ENCODE peak calls at places on chromosomes 7 and 10, in ten cellular contexts. One of them, this sample, is unnamed.

GRCh38 chr10:26437637-26438461 is at the start of gene APBB1IP:
- DNase-seq in ascending aorta: peak; percentile 58
- DNase-seq in CD8-positive, alpha-beta memory T cell: peak; percentile 53
- DNase-seq in heart right ventricle: peak; percentile 78
- DNase-seq in GM23338: peak; percentile 71
- DNase-seq in CD4-positive, CD25-positive, alpha-beta regulatory T cell: peak; percentile 46
- DNase-seq in CD8-positive, alpha-beta T cell: peak; percentile 49
- DNase-seq in PC-9: no peak
- DNase-seq in fibroblast of lung: peak; percentile 22
- DNase-seq in A549: no peak
- DNase-seq in this sample: peak; percentile 96

GRCh38 chr10:60942604-60943269 is 1.2 kb downstream of the RHOBTB1 start:
- DNase-seq in ascending aorta: no peak
- DNase-seq in CD8-positive, alpha-beta memory T cell: no peak
- DNase-seq in heart right ventricle: peak; percentile 44
- DNase-seq in GM23338: peak; percentile 25
- DNase-seq in CD4-positive, CD25-positive, alpha-beta regulatory T cell: peak; percentile 1
- DNase-seq in CD8-positive, alpha-beta T cell: no peak
- DNase-seq in PC-9: no peak
- DNase-seq in fibroblast of lung: peak; percentile 49
- DNase-seq in A549: peak; percentile 54
- DNase-seq in this sample: peak; percentile 70

GRCh38 chr10:130723704-130724103 is 587.5 kb downstream of the GLRX3 start:
- DNase-seq in ascending aorta: no peak
- DNase-seq in CD8-positive, alpha-beta memory T cell: no peak
- DNase-seq in heart right ventricle: no peak
- DNase-seq in GM23338: no peak
- DNase-seq in CD4-positive, CD25-positive, alpha-beta regulatory T cell: no peak
- DNase-seq in CD8-positive, alpha-beta T cell: no peak
- DNase-seq in PC-9: no peak
- DNase-seq in fibroblast of lung: no peak
- DNase-seq in A549: no peak
- DNase-seq in this sample: no peak

GRCh38 chr7:122485841-122486240 is 181.3 kb upstream of the FEZF1 start:
- DNase-seq in ascending aorta: no peak
- DNase-seq in CD8-positive, alpha-beta memory T cell: no peak
- DNase-seq in heart right ventricle: no peak
- DNase-seq in GM23338: no peak
- DNase-seq in CD4-positive, CD25-positive, alpha-beta regulatory T cell: no peak
- DNase-seq in CD8-positive, alpha-beta T cell: no peak
- DNase-seq in PC-9: no peak
- DNase-seq in fibroblast of lung: peak; percentile 73
- DNase-seq in A549: no peak
- DNase-seq in this sample: no peak

GRCh38 chr10:115706482-115707076 is 566.4 kb downstream of the GFRA1 start:
- DNase-seq in ascending aorta: no peak
- DNase-seq in CD8-positive, alpha-beta memory T cell: no peak
- DNase-seq in heart right ventricle: no peak
- DNase-seq in GM23338: peak; percentile 61
- DNase-seq in CD4-positive, CD25-positive, alpha-beta regulatory T cell: no peak
- DNase-seq in CD8-positive, alpha-beta T cell: no peak
- DNase-seq in PC-9: no peak
- DNase-seq in fibroblast of lung: peak; percentile 20
- DNase-seq in A549: peak; percentile 40
- DNase-seq in this sample: no peak

GRCh38 chr10:113126506-113127192 is 176.6 kb downstream of the TCF7L2 start:
- DNase-seq in ascending aorta: no peak
- DNase-seq in CD8-positive, alpha-beta memory T cell: peak; percentile 43
- DNase-seq in heart right ventricle: peak; percentile 75
- DNase-seq in GM23338: peak; percentile 83
- DNase-seq in CD4-positive, CD25-positive, alpha-beta regulatory T cell: peak; percentile 30
- DNase-seq in CD8-positive, alpha-beta T cell: peak; percentile 45
- DNase-seq in PC-9: no peak
- DNase-seq in fibroblast of lung: peak; percentile 75
- DNase-seq in A549: peak; percentile 82
- DNase-seq in this sample: peak; percentile 71

GRCh38 chr10:72274213-72274729 is 547 bp downstream of the DDIT4 start:
- DNase-seq in ascending aorta: no peak
- DNase-seq in CD8-positive, alpha-beta memory T cell: peak; percentile 38
- DNase-seq in heart right ventricle: peak; percentile 51
- DNase-seq in GM23338: peak; percentile 12
- DNase-seq in CD4-positive, CD25-positive, alpha-beta regulatory T cell: no peak
- DNase-seq in CD8-positive, alpha-beta T cell: no peak
- DNase-seq in PC-9: no peak
- DNase-seq in fibroblast of lung: no peak
- DNase-seq in A549: no peak
- DNase-seq in this sample: peak; percentile 88

GRCh38 chr7:70711441-70711840 is 420.5 kb upstream of the GALNT17 start:
- DNase-seq in ascending aorta: no peak
- DNase-seq in CD8-positive, alpha-beta memory T cell: no peak
- DNase-seq in heart right ventricle: no peak
- DNase-seq in GM23338: no peak
- DNase-seq in CD4-positive, CD25-positive, alpha-beta regulatory T cell: no peak
- DNase-seq in CD8-positive, alpha-beta T cell: no peak
- DNase-seq in PC-9: no peak
- DNase-seq in fibroblast of lung: no peak
- DNase-seq in A549: no peak
- DNase-seq in this sample: no peak

GRCh38 chr10:102121739-102122372 is 1.7 kb upstream of the LDB1 start:
- DNase-seq in ascending aorta: no peak
- DNase-seq in CD8-positive, alpha-beta memory T cell: no peak
- DNase-seq in heart right ventricle: no peak
- DNase-seq in GM23338: peak; percentile 79
- DNase-seq in CD4-positive, CD25-positive, alpha-beta regulatory T cell: no peak
- DNase-seq in CD8-positive, alpha-beta T cell: no peak
- DNase-seq in PC-9: no peak
- DNase-seq in fibroblast of lung: peak; percentile 45
- DNase-seq in A549: no peak
- DNase-seq in this sample: no peak

GRCh38 chr7:136086712-136087111 is 109.6 kb upstream of the MTPN start:
- DNase-seq in ascending aorta: peak; percentile 14
- DNase-seq in CD8-positive, alpha-beta memory T cell: peak; percentile 32
- DNase-seq in heart right ventricle: no peak
- DNase-seq in GM23338: peak; percentile 83
- DNase-seq in CD4-positive, CD25-positive, alpha-beta regulatory T cell: peak; percentile 43
- DNase-seq in CD8-positive, alpha-beta T cell: no peak
- DNase-seq in PC-9: peak; percentile 42
- DNase-seq in fibroblast of lung: peak; percentile 94
- DNase-seq in A549: peak; percentile 76
- DNase-seq in this sample: peak; percentile 78

GRCh38 chr10:79104264-79104954 is 35.6 kb downstream of the ZMIZ1 start:
- DNase-seq in ascending aorta: no peak
- DNase-seq in CD8-positive, alpha-beta memory T cell: no peak
- DNase-seq in heart right ventricle: peak; percentile 65
- DNase-seq in GM23338: no peak
- DNase-seq in CD4-positive, CD25-positive, alpha-beta regulatory T cell: no peak
- DNase-seq in CD8-positive, alpha-beta T cell: no peak
- DNase-seq in PC-9: no peak
- DNase-seq in fibroblast of lung: peak; percentile 79
- DNase-seq in A549: no peak
- DNase-seq in this sample: no peak
- H3K4me1 ChIP-seq in ascending aorta: peaks cover 26% of the 10 kb centered on the region
- H3K4me1 ChIP-seq in CD8-positive, alpha-beta memory T cell: peaks cover 20% of the 10 kb centered on the region
- H3K4me1 ChIP-seq in heart right ventricle: peaks cover 99% of the 10 kb centered on the region
- H3K4me1 ChIP-seq in GM23338: peaks cover 18% of the 10 kb centered on the region
- H3K4me1 ChIP-seq in CD4-positive, CD25-positive, alpha-beta regulatory T cell: peaks cover 11% of the 10 kb centered on the region
- H3K4me1 ChIP-seq in CD8-positive, alpha-beta T cell: peaks cover 25% of the 10 kb centered on the region
- H3K4me1 ChIP-seq in PC-9: no peaks in the 10 kb centered on the region
- H3K4me1 ChIP-seq in fibroblast of lung: peaks cover 32% of the 10 kb centered on the region
- H3K4me1 ChIP-seq in A549: peaks cover 100% of the 10 kb centered on the region
- H3K4me1 ChIP-seq in this sample: peaks cover 90% of the 10 kb centered on the region

GRCh38 chr7:106075937-106076336 is 36.2 kb downstream of the SYPL1 start:
- DNase-seq in ascending aorta: no peak
- DNase-seq in CD8-positive, alpha-beta memory T cell: no peak
- DNase-seq in heart right ventricle: no peak
- DNase-seq in GM23338: no peak
- DNase-seq in CD4-positive, CD25-positive, alpha-beta regulatory T cell: no peak
- DNase-seq in CD8-positive, alpha-beta T cell: no peak
- DNase-seq in PC-9: no peak
- DNase-seq in fibroblast of lung: no peak
- DNase-seq in A549: no peak
- DNase-seq in this sample: no peak
- H3K4me1 ChIP-seq in ascending aorta: no peaks in the 10 kb centered on the region
- H3K4me1 ChIP-seq in CD8-positive, alpha-beta memory T cell: peaks cover 30% of the 10 kb centered on the region
- H3K4me1 ChIP-seq in heart right ventricle: peaks cover 63% of the 10 kb centered on the region
- H3K4me1 ChIP-seq in GM23338: peaks cover 13% of the 10 kb centered on the region
- H3K4me1 ChIP-seq in CD4-positive, CD25-positive, alpha-beta regulatory T cell: peaks cover 16% of the 10 kb centered on the region
- H3K4me1 ChIP-seq in CD8-positive, alpha-beta T cell: peaks cover 26% of the 10 kb centered on the region
- H3K4me1 ChIP-seq in PC-9: peaks cover 30% of the 10 kb centered on the region
- H3K4me1 ChIP-seq in fibroblast of lung: no peaks in the 10 kb centered on the region
- H3K4me1 ChIP-seq in A549: no peaks in the 10 kb centered on the region
- H3K4me1 ChIP-seq in this sample: peaks cover 23% of the 10 kb centered on the region

GRCh38 chr10:119597405-119598186 is 832 bp upstream of the TIAL1 start:
- DNase-seq in ascending aorta: no peak
- DNase-seq in CD8-positive, alpha-beta memory T cell: no peak
- DNase-seq in heart right ventricle: no peak
- DNase-seq in GM23338: peak; percentile 8
- DNase-seq in CD4-positive, CD25-positive, alpha-beta regulatory T cell: no peak
- DNase-seq in CD8-positive, alpha-beta T cell: no peak
- DNase-seq in PC-9: no peak
- DNase-seq in fibroblast of lung: no peak
- DNase-seq in A549: no peak
- DNase-seq in this sample: no peak

GRCh38 chr10:119595134-119595714 is 1.5 kb downstream of the TIAL1 start:
- DNase-seq in ascending aorta: no peak
- DNase-seq in CD8-positive, alpha-beta memory T cell: no peak
- DNase-seq in heart right ventricle: no peak
- DNase-seq in GM23338: peak; percentile 48
- DNase-seq in CD4-positive, CD25-positive, alpha-beta regulatory T cell: no peak
- DNase-seq in CD8-positive, alpha-beta T cell: no peak
- DNase-seq in PC-9: peak; percentile 38
- DNase-seq in fibroblast of lung: peak; percentile 71
- DNase-seq in A549: peak; percentile 26
- DNase-seq in this sample: no peak

GRCh38 chr10:119596537-119597404 is at the start of gene TIAL1:
- DNase-seq in ascending aorta: peak; percentile 97
- DNase-seq in CD8-positive, alpha-beta memory T cell: peak; percentile 89
- DNase-seq in heart right ventricle: peak; percentile 95
- DNase-seq in GM23338: peak; percentile 100
- DNase-seq in CD4-positive, CD25-positive, alpha-beta regulatory T cell: peak; percentile 90
- DNase-seq in CD8-positive, alpha-beta T cell: peak; percentile 91
- DNase-seq in PC-9: peak; percentile 96
- DNase-seq in fibroblast of lung: peak; percentile 100
- DNase-seq in A549: peak; percentile 100
- DNase-seq in this sample: peak; percentile 100

GRCh38 chr10:119598397-119598796 is 1.6 kb upstream of the TIAL1 start:
- DNase-seq in ascending aorta: no peak
- DNase-seq in CD8-positive, alpha-beta memory T cell: no peak
- DNase-seq in heart right ventricle: no peak
- DNase-seq in GM23338: no peak
- DNase-seq in CD4-positive, CD25-positive, alpha-beta regulatory T cell: no peak
- DNase-seq in CD8-positive, alpha-beta T cell: no peak
- DNase-seq in PC-9: no peak
- DNase-seq in fibroblast of lung: no peak
- DNase-seq in A549: no peak
- DNase-seq in this sample: no peak

GRCh38 chr10:119595715-119596515 is 849 bp downstream of the TIAL1 start:
- DNase-seq in ascending aorta: no peak
- DNase-seq in CD8-positive, alpha-beta memory T cell: peak; percentile 50
- DNase-seq in heart right ventricle: peak; percentile 49
- DNase-seq in GM23338: peak; percentile 43
- DNase-seq in CD4-positive, CD25-positive, alpha-beta regulatory T cell: peak; percentile 48
- DNase-seq in CD8-positive, alpha-beta T cell: peak; percentile 48
- DNase-seq in PC-9: no peak
- DNase-seq in fibroblast of lung: peak; percentile 58
- DNase-seq in A549: peak; percentile 25
- DNase-seq in this sample: peak; percentile 87
- H3K4me1 ChIP-seq in ascending aorta: no peaks in the 10 kb centered on the region
- H3K4me1 ChIP-seq in CD8-positive, alpha-beta memory T cell: peaks cover 46% of the 10 kb centered on the region
- H3K4me1 ChIP-seq in heart right ventricle: peaks cover 48% of the 10 kb centered on the region
- H3K4me1 ChIP-seq in GM23338: peaks cover 22% of the 10 kb centered on the region
- H3K4me1 ChIP-seq in CD4-positive, CD25-positive, alpha-beta regulatory T cell: peaks cover 40% of the 10 kb centered on the region
- H3K4me1 ChIP-seq in CD8-positive, alpha-beta T cell: peaks cover 43% of the 10 kb centered on the region
- H3K4me1 ChIP-seq in PC-9: peaks cover 36% of the 10 kb centered on the region
- H3K4me1 ChIP-seq in fibroblast of lung: peaks cover 2% of the 10 kb centered on the region
- H3K4me1 ChIP-seq in A549: peaks cover 41% of the 10 kb centered on the region
- H3K4me1 ChIP-seq in this sample: peaks cover 46% of the 10 kb centered on the region

GRCh38 chr10:83764681-83765080 is 374.6 kb upstream of the GHITM start:
- DNase-seq in ascending aorta: no peak
- DNase-seq in CD8-positive, alpha-beta memory T cell: no peak
- DNase-seq in heart right ventricle: no peak
- DNase-seq in GM23338: peak; percentile 15
- DNase-seq in CD4-positive, CD25-positive, alpha-beta regulatory T cell: no peak
- DNase-seq in CD8-positive, alpha-beta T cell: no peak
- DNase-seq in PC-9: no peak
- DNase-seq in fibroblast of lung: peak; percentile 98
- DNase-seq in A549: peak; percentile 37
- DNase-seq in this sample: no peak
- H3K4me1 ChIP-seq in ascending aorta: no peaks in the 10 kb centered on the region
- H3K4me1 ChIP-seq in CD8-positive, alpha-beta memory T cell: no peaks in the 10 kb centered on the region
- H3K4me1 ChIP-seq in heart right ventricle: no peaks in the 10 kb centered on the region
- H3K4me1 ChIP-seq in GM23338: peaks cover 12% of the 10 kb centered on the region
- H3K4me1 ChIP-seq in CD4-positive, CD25-positive, alpha-beta regulatory T cell: no peaks in the 10 kb centered on the region
- H3K4me1 ChIP-seq in CD8-positive, alpha-beta T cell: no peaks in the 10 kb centered on the region
- H3K4me1 ChIP-seq in PC-9: peaks cover 17% of the 10 kb centered on the region
- H3K4me1 ChIP-seq in fibroblast of lung: no peaks in the 10 kb centered on the region
- H3K4me1 ChIP-seq in A549: no peaks in the 10 kb centered on the region
- H3K4me1 ChIP-seq in this sample: no peaks in the 10 kb centered on the region

GRCh38 chr7:50727711-50728110 is 55.0 kb downstream of the GRB10 start:
- DNase-seq in ascending aorta: no peak
- DNase-seq in CD8-positive, alpha-beta memory T cell: no peak
- DNase-seq in heart right ventricle: no peak
- DNase-seq in GM23338: no peak
- DNase-seq in CD4-positive, CD25-positive, alpha-beta regulatory T cell: no peak
- DNase-seq in CD8-positive, alpha-beta T cell: no peak
- DNase-seq in PC-9: no peak
- DNase-seq in fibroblast of lung: no peak
- DNase-seq in A549: no peak
- DNase-seq in this sample: no peak
- H3K4me1 ChIP-seq in ascending aorta: peaks cover 10% of the 10 kb centered on the region
- H3K4me1 ChIP-seq in CD8-positive, alpha-beta memory T cell: peaks cover 6% of the 10 kb centered on the region
- H3K4me1 ChIP-seq in heart right ventricle: peaks cover 79% of the 10 kb centered on the region
- H3K4me1 ChIP-seq in GM23338: peaks cover 6% of the 10 kb centered on the region
- H3K4me1 ChIP-seq in CD4-positive, CD25-positive, alpha-beta regulatory T cell: no peaks in the 10 kb centered on the region
- H3K4me1 ChIP-seq in CD8-positive, alpha-beta T cell: peaks cover 9% of the 10 kb centered on the region
- H3K4me1 ChIP-seq in PC-9: peaks cover 2% of the 10 kb centered on the region
- H3K4me1 ChIP-seq in fibroblast of lung: peaks cover 13% of the 10 kb centered on the region
- H3K4me1 ChIP-seq in A549: peaks cover 22% of the 10 kb centered on the region
- H3K4me1 ChIP-seq in this sample: peaks cover 16% of the 10 kb centered on the region